ENCODE peak calls at places on chromosomes 12 and 14, in five cellular contexts. I is cortex of kidney; Z is PC-3; F is hepatocyte; H is activated CD4-positive, alpha-beta T cell treated with anti-CD3 and anti-CD28 coated beads, Interleukin-2, amount 50 U/mL, for 1 hour. B is an unnamed sample.

GRCh38 chr12:54352891-54353874 is 11.1 kb downstream of the GPR84 start:
- DNase-seq in Z (no peak), H (no peak), I (no peak), F (peak), B (no peak)

GRCh38 chr14:89351364-89351957 is 65.6 kb downstream of the FOXN3 start:
- DNase-seq in H (no peak), Z (no peak), I (no peak), F (peak), B (no peak)

GRCh38 chr12:575129-575502 is 88.1 kb downstream of the NINJ2 start:
- DNase-seq in F (no peak), Z (no peak), H (no peak), I (no peak), B (no peak)

GRCh38 chr12:1635656-1636055 is 6.6 kb downstream of the WNT5B start:
- DNase-seq in H (no peak), Z (no peak), F (no peak), I (no peak), B (no peak)

GRCh38 chr14:88468396-88468795 is 82.9 kb downstream of the SPATA7 start:
- DNase-seq in I (no peak), F (no peak), Z (peak), H (no peak), B (no peak)

GRCh38 chr12:509494-509893 is 49.8 kb downstream of the B4GALNT3 start:
- DNase-seq in F (no peak), H (no peak), I (no peak), Z (peak), B (no peak)

GRCh38 chr12:85369365-85370154 is 89.5 kb downstream of the ALX1 start:
- DNase-seq in Z (peak), I (no peak), F (peak), H (no peak), B (no peak)

GRCh38 chr12:53187145-53187899 is 6.6 kb upstream of the CSAD start:
- DNase-seq in F (no peak), Z (no peak), I (no peak), H (no peak), B (no peak)

GRCh38 chr12:28222081-28222700 is 31.9 kb downstream of the CCDC91 start:
- DNase-seq in Z (no peak), H (peak), F (no peak), I (no peak), B (no peak)